ENCODE peak calls at places on chromosomes 11 and 22, in eight cellular contexts. K is H9; C is HCT116; H is A673; J is CD8-positive, alpha-beta memory T cell; E is A549; G is cardiac muscle cell; B is fibroblast of lung. N is an unnamed sample.
A peak's percentile ranks its signal among the peaks of the same experiment; 100 is the strongest.

GRCh38 chr11:78652866-78653265 is 78.2 kb upstream of the NARS2 start:
- DNase-seq in H (no peak), E (no peak), B (no peak), G (no peak), C (no peak), K (no peak), J (no peak), N (no peak)

GRCh38 chr22:39453765-39454378 is 2.9 kb upstream of the MGAT3 start:
- DNase-seq in C (no peak), J (no peak), B (peak; percentile 27), K (no peak), E (no peak), G (peak; percentile 49), H (no peak), N (no peak)

GRCh38 chr11:12544986-12545775 is 129.0 kb upstream of the TEAD1 start:
- DNase-seq in G (no peak), E (no peak), J (no peak), H (no peak), B (no peak), C (no peak), K (no peak), N (no peak)

GRCh38 chr22:35102663-35103062 is 36.7 kb downstream of the ISX start:
- DNase-seq in G (peak; percentile 72), E (peak; percentile 27), J (no peak), H (peak; percentile 23), K (peak; percentile 72), C (no peak), B (no peak), N (no peak)

GRCh38 chr11:126942146-126942545 is 58.4 kb downstream of the KIRREL3 start:
- DNase-seq in C (no peak), B (no peak), G (no peak), H (no peak), J (no peak), K (no peak), E (no peak), N (no peak)

GRCh38 chr22:21754523-21755128 is 19.0 kb upstream of the YPEL1 start:
- DNase-seq in E (no peak), H (no peak), B (peak; percentile 44), J (no peak), C (no peak), K (no peak), G (no peak), N (no peak)

GRCh38 chr11:64152841-64153691 is 12.8 kb downstream of the MACROD1 start:
- DNase-seq in G (peak; percentile 64), K (peak; percentile 74), E (peak; percentile 45), C (no peak), H (peak; percentile 81), B (peak; percentile 22), J (peak; percentile 54), N (peak; percentile 57)

GRCh38 chr11:32080381-32080980 is 10.4 kb upstream of the RCN1 start:
- DNase-seq in C (no peak), J (no peak), K (no peak), H (no peak), B (no peak), E (no peak), G (no peak), N (no peak)

GRCh38 chr11:118503216-118503615 is 24.1 kb upstream of the TTC36 start:
- DNase-seq in C (no peak), E (no peak), B (no peak), H (no peak), K (no peak), J (no peak), G (no peak), N (no peak)

GRCh38 chr11:114616516-114616915 is 20.9 kb upstream of the NXPE4 start:
- DNase-seq in G (no peak), B (no peak), H (no peak), C (no peak), K (no peak), J (no peak), E (no peak), N (no peak)

GRCh38 chr11:114615448-114616361 is 20.1 kb upstream of the NXPE4 start:
- DNase-seq in E (no peak), J (no peak), K (no peak), H (no peak), B (no peak), G (no peak), C (no peak), N (no peak)

GRCh38 chr11:114617157-114618124 is 21.9 kb upstream of the NXPE4 start:
- DNase-seq in B (no peak), K (no peak), H (no peak), E (no peak), J (no peak), C (no peak), G (no peak), N (no peak)

GRCh38 chr11:114619659-114620173 is 24.1 kb upstream of the NXPE4 start:
- DNase-seq in E (no peak), G (no peak), B (no peak), K (no peak), J (no peak), C (no peak), H (no peak), N (no peak)

DNA sequence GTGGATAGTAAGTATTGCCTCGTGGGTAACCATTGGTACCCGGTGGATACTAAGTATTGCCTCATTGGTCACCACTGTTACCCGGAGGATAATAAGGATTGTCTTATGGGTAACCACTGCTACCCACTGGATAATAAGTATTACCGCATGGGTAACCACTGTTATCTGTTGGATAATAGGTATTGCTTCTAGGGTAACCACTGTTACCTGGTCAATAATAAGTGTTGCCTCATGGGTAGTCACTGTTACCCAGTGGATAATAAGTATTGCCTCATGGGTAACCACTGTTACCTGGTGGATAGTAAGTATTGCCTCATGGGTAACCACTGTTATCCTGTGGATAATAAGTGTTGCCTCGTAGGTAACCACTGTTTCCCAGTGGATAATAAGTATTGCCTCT is 22.6 kb upstream of the NXPE4 start:
- DNase-seq in G (no peak), J (no peak), B (no peak), H (no peak), E (no peak), K (no peak), C (no peak), N (no peak)
- H3K9me3 ChIP-seq in G (peaks cover 13% of the 10 kb centered on the region), J (no peaks in the 10 kb centered on the region), B (no peaks in the 10 kb centered on the region), H (peaks cover 24% of the 10 kb centered on the region), E (no peaks in the 10 kb centered on the region), K (peaks cover 31% of the 10 kb centered on the region), C (peaks cover 16% of the 10 kb centered on the region), N (peaks cover 4% of the 10 kb centered on the region)

GRCh38 chr22:47396105-47396504 is 633.7 kb downstream of the TBC1D22A start:
- DNase-seq in B (no peak), E (no peak), K (no peak), H (no peak), C (no peak), G (no peak), J (no peak), N (no peak)
- H3K9me3 ChIP-seq in B (no peaks in the 10 kb centered on the region), E (no peaks in the 10 kb centered on the region), K (peaks cover 98% of the 10 kb centered on the region), H (no peaks in the 10 kb centered on the region), C (no peaks in the 10 kb centered on the region), G (no peaks in the 10 kb centered on the region), J (no peaks in the 10 kb centered on the region), N (no peaks in the 10 kb centered on the region)

GRCh38 chr22:48270731-48271130 is 1508.3 kb downstream of the TBC1D22A start:
- DNase-seq in B (no peak), C (no peak), J (no peak), H (no peak), E (no peak), G (no peak), K (no peak), N (no peak)
- H3K9me3 ChIP-seq in B (no peaks in the 10 kb centered on the region), C (no peaks in the 10 kb centered on the region), J (no peaks in the 10 kb centered on the region), H (no peaks in the 10 kb centered on the region), E (no peaks in the 10 kb centered on the region), G (no peaks in the 10 kb centered on the region), K (no peaks in the 10 kb centered on the region), N (no peaks in the 10 kb centered on the region)

GRCh38 chr11:60679879-60680278 is 19.5 kb upstream of the MS4A8 start:
- DNase-seq in E (no peak), K (no peak), G (no peak), C (no peak), J (no peak), B (no peak), H (no peak), N (no peak)

GRCh38 chr11:60680455-60681119 is 18.8 kb upstream of the MS4A8 start:
- DNase-seq in J (no peak), K (no peak), C (no peak), E (no peak), H (no peak), B (no peak), G (no peak), N (no peak)
- H3K9me3 ChIP-seq in J (no peaks in the 10 kb centered on the region), K (peaks cover 14% of the 10 kb centered on the region), C (peaks cover 8% of the 10 kb centered on the region), E (peaks cover 6% of the 10 kb centered on the region), H (peaks cover 9% of the 10 kb centered on the region), B (no peaks in the 10 kb centered on the region), G (no peaks in the 10 kb centered on the region), N (no peaks in the 10 kb centered on the region)

N was measured in T-helper 17 cell.